ENCODE peak calls at places on chromosomes 5 and 9, in six cellular contexts. Y is MM.1S; X is activated CD4-positive, CD25-positive, alpha-beta regulatory T cell; W is stimulated activated CD4-positive, alpha-beta T cell treated with anti-CD3 and anti-CD28 coated beads, TNF-alpha, amount 100 ng/mL, for 4 hours; V is hypothalamus; F is stimulated activated CD8-positive, alpha-beta memory T cell treated with anti-CD3 and anti-CD28 coated beads, Interleukin-15, amount 100 ng/mL, for 4 hours. A is an unnamed sample.

GRCh38 chr5:102762095-102762534 is 7.0 kb downstream of the PAM start:
- DNase-seq in Y (peak; percentile 51), X (no peak), W (no peak), V (no peak), F (no peak), A (no peak)

GRCh38 chr5:147441191-147441695 is 68.6 kb downstream of the DPYSL3 start:
- DNase-seq in Y (no peak), X (no peak), W (no peak), V (no peak), F (no peak), A (no peak)

GRCh38 chr5:42495908-42496307 is 72.7 kb downstream of the GHR start:
- DNase-seq in Y (no peak), X (no peak), W (no peak), V (no peak), F (no peak), A (peak; percentile 23)

GRCh38 chr5:1648806-1649205 is 125.0 kb upstream of the LPCAT1 start:
- DNase-seq in Y (no peak), X (no peak), W (no peak), V (no peak), F (no peak), A (no peak)

GRCh38 chr5:63962345-63962744 is at the start of gene HTR1A:
- DNase-seq in Y (no peak), X (no peak), W (no peak), V (no peak), F (no peak), A (no peak)

GRCh38 chr9:79357620-79358019 is 214.1 kb upstream of the TLE4 start:
- DNase-seq in Y (no peak), X (no peak), W (no peak), V (no peak), F (no peak), A (no peak)

GRCh38 chr9:109401169-109401989 is 80.5 kb upstream of the EPB41L4B start:
- DNase-seq in Y (peak; percentile 86), X (no peak), W (no peak), V (no peak), F (no peak), A (peak; percentile 84)

GRCh38 chr9:27179245-27179870 is 70.3 kb downstream of the TEK start:
- DNase-seq in Y (no peak), X (no peak), W (no peak), V (no peak), F (no peak), A (no peak)

GRCh38 chr9:91905958-91906585 is 44.0 kb downstream of the ROR2 start:
- DNase-seq in Y (peak; percentile 95), X (no peak), W (peak; percentile 4), V (no peak), F (peak; percentile 7), A (no peak)

GRCh38 chr9:35862328-35862727 is 7.9 kb downstream of the OR13J1 start:
- DNase-seq in Y (no peak), X (no peak), W (no peak), V (no peak), F (no peak), A (no peak)

GRCh38 chr9:120412425-120412951 is 167.5 kb downstream of the CDK5RAP2 start:
- DNase-seq in Y (no peak), X (no peak), W (no peak), V (no peak), F (no peak), A (peak; percentile 71)

GRCh38 chr5:58451732-58452565 is 7.9 kb downstream of the PLK2 start:
- DNase-seq in Y (no peak), X (no peak), W (no peak), V (no peak), F (no peak), A (no peak)

GRCh38 chr9:99112750-99113417 is 8.0 kb downstream of the TGFBR1 start:
- DNase-seq in Y (peak; percentile 18), X (no peak), W (no peak), V (no peak), F (no peak), A (no peak)

GRCh38 chr9:85742630-85742928 is 825 bp upstream of the AGTPBP1 start:
- DNase-seq in Y (peak; percentile 32), X (no peak), W (no peak), V (no peak), F (no peak), A (no peak)

GRCh38 chr5:124263680-124264491 is 482.6 kb downstream of the ZNF608 start:
- DNase-seq in Y (no peak), X (no peak), W (no peak), V (no peak), F (no peak), A (no peak)

A was measured in hepatocyte.